ENCODE peak calls at places on chromosomes 13 and 19, in eight cellular contexts. One of them, this sample, is unnamed.

GRCh38 chr13:50357586-50358118 is 342.4 kb downstream of the KCNRG start:
- DNase-seq in fibroblast of pulmonary artery: peak
- DNase-seq in ascending aorta: no peak
- DNase-seq in suprapubic skin: no peak
- DNase-seq in bronchial epithelial cell: peak
- DNase-seq in BJ: peak
- DNase-seq in astrocyte of the spinal cord: peak
- DNase-seq in uterus: peak
- DNase-seq in this sample: peak

GRCh38 chr19:28063702-28064101 is 1149.2 kb downstream of the UQCRFS1 start:
- DNase-seq in fibroblast of pulmonary artery: no peak
- DNase-seq in ascending aorta: no peak
- DNase-seq in suprapubic skin: no peak
- DNase-seq in bronchial epithelial cell: no peak
- DNase-seq in BJ: no peak
- DNase-seq in astrocyte of the spinal cord: no peak
- DNase-seq in uterus: no peak
- DNase-seq in this sample: no peak

GRCh38 chr13:40228981-40229380 is 437.5 kb downstream of the FOXO1 start:
- DNase-seq in fibroblast of pulmonary artery: no peak
- DNase-seq in ascending aorta: no peak
- DNase-seq in suprapubic skin: no peak
- DNase-seq in bronchial epithelial cell: no peak
- DNase-seq in BJ: no peak
- DNase-seq in astrocyte of the spinal cord: no peak
- DNase-seq in uterus: no peak
- DNase-seq in this sample: no peak

GRCh38 chr19:13281567-13282291 is 131.5 kb downstream of the IER2 start:
- DNase-seq in fibroblast of pulmonary artery: no peak
- DNase-seq in ascending aorta: no peak
- DNase-seq in suprapubic skin: no peak
- DNase-seq in bronchial epithelial cell: no peak
- DNase-seq in BJ: no peak
- DNase-seq in astrocyte of the spinal cord: no peak
- DNase-seq in uterus: no peak
- DNase-seq in this sample: no peak

GRCh38 chr13:29594310-29594709 is 1.2 kb downstream of the SLC7A1 start:
- DNase-seq in fibroblast of pulmonary artery: peak
- DNase-seq in ascending aorta: no peak
- DNase-seq in suprapubic skin: no peak
- DNase-seq in bronchial epithelial cell: peak
- DNase-seq in BJ: peak
- DNase-seq in astrocyte of the spinal cord: peak
- DNase-seq in uterus: peak
- DNase-seq in this sample: no peak

GRCh38 chr19:48968813-48969218 is 3.7 kb downstream of the FTL start:
- DNase-seq in fibroblast of pulmonary artery: no peak
- DNase-seq in ascending aorta: no peak
- DNase-seq in suprapubic skin: no peak
- DNase-seq in bronchial epithelial cell: no peak
- DNase-seq in BJ: no peak
- DNase-seq in astrocyte of the spinal cord: no peak
- DNase-seq in uterus: no peak
- DNase-seq in this sample: no peak

GRCh38 chr19:6100284-6100915 is 9.9 kb downstream of the RFX2 start:
- DNase-seq in fibroblast of pulmonary artery: no peak
- DNase-seq in ascending aorta: no peak
- DNase-seq in suprapubic skin: no peak
- DNase-seq in bronchial epithelial cell: no peak
- DNase-seq in BJ: no peak
- DNase-seq in astrocyte of the spinal cord: no peak
- DNase-seq in uterus: no peak
- DNase-seq in this sample: no peak

GRCh38 chr19:30307191-30307974 is 64.8 kb upstream of the ZNF536 start:
- DNase-seq in fibroblast of pulmonary artery: no peak
- DNase-seq in ascending aorta: no peak
- DNase-seq in suprapubic skin: no peak
- DNase-seq in bronchial epithelial cell: no peak
- DNase-seq in BJ: no peak
- DNase-seq in astrocyte of the spinal cord: no peak
- DNase-seq in uterus: no peak
- DNase-seq in this sample: no peak

GRCh38 chr13:45584816-45585215 is 30.7 kb downstream of the ERICH6B start:
- DNase-seq in fibroblast of pulmonary artery: no peak
- DNase-seq in ascending aorta: no peak
- DNase-seq in suprapubic skin: no peak
- DNase-seq in bronchial epithelial cell: peak
- DNase-seq in BJ: no peak
- DNase-seq in astrocyte of the spinal cord: no peak
- DNase-seq in uterus: no peak
- DNase-seq in this sample: no peak

GRCh38 chr19:3098141-3098514 is 4.0 kb downstream of the GNA11 start:
- DNase-seq in fibroblast of pulmonary artery: no peak
- DNase-seq in ascending aorta: no peak
- DNase-seq in suprapubic skin: peak
- DNase-seq in bronchial epithelial cell: no peak
- DNase-seq in BJ: no peak
- DNase-seq in astrocyte of the spinal cord: no peak
- DNase-seq in uterus: no peak
- DNase-seq in this sample: no peak

GRCh38 chr13:59531571-59532091 is 632.1 kb downstream of the DIAPH3 start:
- DNase-seq in fibroblast of pulmonary artery: peak
- DNase-seq in ascending aorta: no peak
- DNase-seq in suprapubic skin: peak
- DNase-seq in bronchial epithelial cell: peak
- DNase-seq in BJ: no peak
- DNase-seq in astrocyte of the spinal cord: peak
- DNase-seq in uterus: peak
- DNase-seq in this sample: peak

GRCh38 chr19:13881231-13881691 is 4.3 kb downstream of the NANOS3 start:
- DNase-seq in fibroblast of pulmonary artery: no peak
- DNase-seq in ascending aorta: no peak
- DNase-seq in suprapubic skin: no peak
- DNase-seq in bronchial epithelial cell: no peak
- DNase-seq in BJ: no peak
- DNase-seq in astrocyte of the spinal cord: peak
- DNase-seq in uterus: no peak
- DNase-seq in this sample: no peak

GRCh38 chr13:31049083-31049482 is 112.6 kb downstream of the HSPH1 start:
- DNase-seq in fibroblast of pulmonary artery: no peak
- DNase-seq in ascending aorta: no peak
- DNase-seq in suprapubic skin: no peak
- DNase-seq in bronchial epithelial cell: no peak
- DNase-seq in BJ: no peak
- DNase-seq in astrocyte of the spinal cord: no peak
- DNase-seq in uterus: no peak
- DNase-seq in this sample: no peak

GRCh38 chr13:107650081-107650701 is 565.1 kb downstream of the LIG4 start:
- DNase-seq in fibroblast of pulmonary artery: peak
- DNase-seq in ascending aorta: no peak
- DNase-seq in suprapubic skin: no peak
- DNase-seq in bronchial epithelial cell: peak
- DNase-seq in BJ: no peak
- DNase-seq in astrocyte of the spinal cord: peak
- DNase-seq in uterus: peak
- DNase-seq in this sample: peak

GRCh38 chr19:39566064-39566463 is 26.1 kb upstream of the EID2 start:
- DNase-seq in fibroblast of pulmonary artery: peak
- DNase-seq in ascending aorta: no peak
- DNase-seq in suprapubic skin: no peak
- DNase-seq in bronchial epithelial cell: no peak
- DNase-seq in BJ: no peak
- DNase-seq in astrocyte of the spinal cord: no peak
- DNase-seq in uterus: no peak
- DNase-seq in this sample: no peak

GRCh38 chr13:60094385-60095088 is 69.2 kb downstream of the DIAPH3 start:
- DNase-seq in fibroblast of pulmonary artery: no peak
- DNase-seq in ascending aorta: no peak
- DNase-seq in suprapubic skin: no peak
- DNase-seq in bronchial epithelial cell: peak
- DNase-seq in BJ: no peak
- DNase-seq in astrocyte of the spinal cord: no peak
- DNase-seq in uterus: no peak
- DNase-seq in this sample: no peak

DNA sequence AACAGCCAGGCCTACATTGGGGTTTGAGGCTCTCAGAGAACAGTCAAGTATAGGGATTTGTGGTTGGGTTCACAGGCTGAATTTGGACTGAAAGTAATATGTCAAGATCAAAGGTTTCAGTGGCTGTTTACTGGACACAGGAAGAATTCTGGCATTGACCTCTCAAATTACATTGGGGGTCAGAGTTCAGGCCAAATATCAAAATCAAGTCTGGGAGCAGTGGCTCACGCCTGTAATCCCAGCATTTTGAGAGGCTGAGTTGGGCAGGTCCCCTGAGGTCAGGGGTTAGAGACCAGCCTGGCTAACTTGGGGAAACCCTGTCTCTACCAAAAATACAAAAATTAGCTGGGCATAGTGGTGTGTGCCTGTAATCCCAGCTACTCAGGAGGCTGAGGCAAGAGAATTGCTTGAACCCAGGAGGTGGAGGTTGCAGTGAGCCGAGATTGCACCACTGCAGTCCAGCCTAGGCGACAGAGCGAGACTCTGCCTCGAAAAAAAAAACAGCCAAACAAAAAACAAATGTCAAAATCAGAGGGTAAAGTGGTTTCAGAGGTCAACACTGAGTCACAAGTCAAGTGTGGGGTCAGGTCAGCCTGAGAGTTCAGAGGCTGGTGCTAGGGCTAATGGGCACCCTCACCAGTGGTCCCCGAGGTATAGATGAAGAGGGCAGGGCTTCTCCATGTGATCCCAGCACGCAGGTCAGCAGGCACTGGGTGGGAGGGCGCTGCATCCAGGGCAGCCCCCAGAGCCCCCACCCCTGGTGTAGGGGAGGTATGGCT is 1.5 kb downstream of the SLC27A5 start:
- DNase-seq in fibroblast of pulmonary artery: no peak
- DNase-seq in ascending aorta: no peak
- DNase-seq in suprapubic skin: no peak
- DNase-seq in bronchial epithelial cell: no peak
- DNase-seq in BJ: no peak
- DNase-seq in astrocyte of the spinal cord: no peak
- DNase-seq in uterus: no peak
- DNase-seq in this sample: no peak
- H3K4me3 ChIP-seq in fibroblast of pulmonary artery: no peak
- H3K4me3 ChIP-seq in ascending aorta: no peak
- H3K4me3 ChIP-seq in suprapubic skin: no peak
- H3K4me3 ChIP-seq in bronchial epithelial cell: no peak
- H3K4me3 ChIP-seq in BJ: no peak
- H3K4me3 ChIP-seq in astrocyte of the spinal cord: no peak
- H3K4me3 ChIP-seq in uterus: no peak
- H3K4me3 ChIP-seq in this sample: no peak

DNA sequence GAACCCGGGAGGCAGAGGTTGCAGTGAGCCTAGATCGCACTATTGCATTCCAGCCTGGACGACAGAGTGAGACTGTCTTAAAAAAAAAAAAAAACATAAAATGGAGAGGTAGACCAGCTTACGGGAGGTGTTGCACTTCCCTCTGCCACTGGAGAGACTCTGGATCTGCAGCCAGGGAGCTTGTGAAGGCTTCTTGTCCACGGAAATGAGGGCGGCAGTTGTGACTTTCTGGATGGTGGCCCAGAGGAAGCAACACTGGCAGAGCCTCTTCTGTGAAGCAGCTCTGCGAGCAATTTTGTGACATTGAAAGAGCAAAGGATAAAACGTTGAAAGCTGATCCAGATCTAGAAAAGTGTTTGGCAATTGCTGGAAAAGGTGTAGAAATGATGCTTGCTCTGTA is 10.4 kb downstream of the SPINT2 start:
- DNase-seq in fibroblast of pulmonary artery: no peak
- DNase-seq in ascending aorta: no peak
- DNase-seq in suprapubic skin: no peak
- DNase-seq in bronchial epithelial cell: no peak
- DNase-seq in BJ: no peak
- DNase-seq in astrocyte of the spinal cord: no peak
- DNase-seq in uterus: no peak
- DNase-seq in this sample: no peak
- TF ChIP-seq CTCF in fibroblast of pulmonary artery: no peak
- TF ChIP-seq CTCF in ascending aorta: no peak
- TF ChIP-seq CTCF in suprapubic skin: no peak
- TF ChIP-seq CTCF in bronchial epithelial cell: no peak
- TF ChIP-seq CTCF in BJ: no peak
- TF ChIP-seq CTCF in astrocyte of the spinal cord: no peak
- TF ChIP-seq CTCF in uterus: no peak
- TF ChIP-seq CTCF in this sample: no peak

DNA sequence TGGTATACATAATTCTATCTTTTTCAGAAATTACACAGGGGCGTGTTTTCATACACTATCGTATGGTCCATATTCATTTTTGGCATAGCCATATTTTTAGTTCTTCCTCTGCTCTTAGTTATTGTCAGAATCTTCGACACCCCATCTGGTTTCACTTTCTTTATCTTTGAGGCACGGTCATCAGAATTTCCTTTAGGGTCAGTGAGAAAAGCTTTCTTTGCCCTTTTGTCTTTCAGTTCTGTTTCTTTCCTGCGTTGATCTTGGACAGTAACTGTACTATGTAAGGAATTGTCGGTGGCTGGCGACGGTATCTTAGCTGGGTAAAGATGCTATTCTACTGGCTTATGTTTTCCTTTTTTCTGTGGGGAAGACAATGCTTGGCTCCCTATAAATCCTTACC is 10.6 kb upstream of the KIR2DL4 start:
- DNase-seq in fibroblast of pulmonary artery: no peak
- DNase-seq in ascending aorta: no peak
- DNase-seq in suprapubic skin: no peak
- DNase-seq in bronchial epithelial cell: no peak
- DNase-seq in BJ: no peak
- DNase-seq in astrocyte of the spinal cord: no peak
- DNase-seq in uterus: no peak
- DNase-seq in this sample: no peak
- H3K4me3 ChIP-seq in fibroblast of pulmonary artery: no peak
- H3K4me3 ChIP-seq in ascending aorta: no peak
- H3K4me3 ChIP-seq in suprapubic skin: peak
- H3K4me3 ChIP-seq in bronchial epithelial cell: no peak
- H3K4me3 ChIP-seq in BJ: no peak
- H3K4me3 ChIP-seq in astrocyte of the spinal cord: no peak
- H3K4me3 ChIP-seq in uterus: no peak
- H3K4me3 ChIP-seq in this sample: no peak

DNA sequence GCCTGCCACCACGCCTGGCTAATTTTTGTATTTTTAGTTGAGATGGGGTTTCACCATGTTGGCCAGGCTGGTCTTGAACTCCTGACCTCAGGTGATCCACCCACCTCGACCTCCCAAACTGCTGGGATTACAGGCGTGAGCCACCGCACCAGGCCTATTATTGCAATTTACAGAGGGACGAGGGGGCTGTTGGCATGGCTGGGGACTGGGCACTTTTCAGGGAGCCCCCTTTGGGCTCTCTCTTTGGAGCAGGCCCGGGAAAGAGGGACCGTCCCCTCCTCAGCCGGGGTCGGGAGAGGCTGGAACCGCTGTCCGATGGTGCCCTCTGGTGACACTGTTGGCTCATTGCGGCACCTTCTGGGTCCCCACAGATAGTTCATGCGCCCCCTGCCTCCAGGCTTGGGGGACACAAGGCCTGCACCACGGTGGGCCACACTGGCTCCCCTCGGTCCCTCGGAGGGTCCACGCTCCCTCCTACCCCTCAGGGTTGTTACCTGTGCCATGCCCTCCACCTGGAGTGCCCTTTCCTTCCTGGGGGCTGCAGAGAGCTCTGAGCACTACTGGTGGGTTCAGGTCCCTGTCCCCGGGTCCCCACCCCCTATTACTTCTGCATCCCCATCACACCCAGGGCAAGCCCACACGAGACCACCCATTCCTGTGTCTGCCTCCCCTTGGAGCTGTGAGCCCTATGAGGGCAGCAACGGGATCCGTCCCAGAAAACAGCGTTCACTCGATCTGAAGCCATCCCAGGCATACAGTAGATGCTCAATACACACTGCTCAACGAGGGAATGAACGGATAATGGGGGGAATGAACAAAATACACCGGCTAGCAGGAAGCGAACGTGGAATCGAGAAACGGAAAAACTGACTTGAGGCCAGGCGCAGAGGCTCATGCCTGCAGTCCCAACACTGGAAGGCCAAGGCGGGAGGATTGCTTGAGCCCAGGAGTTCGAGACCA is 12.5 kb downstream of the FEM1A start:
- DNase-seq in fibroblast of pulmonary artery: peak
- DNase-seq in ascending aorta: no peak
- DNase-seq in suprapubic skin: no peak
- DNase-seq in bronchial epithelial cell: no peak
- DNase-seq in BJ: no peak
- DNase-seq in astrocyte of the spinal cord: peak
- DNase-seq in uterus: no peak
- DNase-seq in this sample: no peak
- TF ChIP-seq CTCF in fibroblast of pulmonary artery: peak
- TF ChIP-seq CTCF in ascending aorta: peak
- TF ChIP-seq CTCF in suprapubic skin: peak
- TF ChIP-seq CTCF in bronchial epithelial cell: peak
- TF ChIP-seq CTCF in BJ: peak
- TF ChIP-seq CTCF in astrocyte of the spinal cord: peak
- TF ChIP-seq CTCF in uterus: peak
- TF ChIP-seq CTCF in this sample: peak